ENCODE peak calls at places on chromosome X, in seven cellular contexts. R is stomach, K is hepatocyte, S is kidney, W is HepG2, V is mammary epithelial cell, O is DND-41. B is an unnamed sample.

GRCh38 chrX:24732705-24733104 is 39.0 kb downstream of the POLA1 start:
- DNase-seq in S (no peak), V (no peak), R (no peak), W (no peak), O (no peak), K (no peak), B (no peak)

GRCh38 chrX:105872921-105873320 is 50.6 kb downstream of the NRK start:
- DNase-seq in W (no peak), K (no peak), R (no peak), O (no peak), V (peak), S (no peak), B (peak)

GRCh38 chrX:11557120-11557519 is 108.6 kb downstream of the ARHGAP6 start:
- DNase-seq in K (no peak), R (no peak), O (no peak), W (no peak), V (peak), S (no peak), B (no peak)

GRCh38 chrX:118730500-118731247 is 3.3 kb downstream of the IL13RA1 start:
- DNase-seq in K (no peak), V (peak), O (no peak), W (no peak), R (no peak), S (no peak), B (peak)

GRCh38 chrX:9745417-9746115 is 20.1 kb downstream of the GPR143 start:
- DNase-seq in O (peak), S (no peak), W (no peak), K (no peak), V (no peak), R (no peak), B (no peak)

GRCh38 chrX:25015486-25016360 is at the start of gene ARX:
- DNase-seq in W (peak), K (peak), O (no peak), R (no peak), V (peak), S (no peak), B (no peak)

GRCh38 chrX:110428144-110428543 is 69.5 kb downstream of the RTL9 start:
- DNase-seq in K (no peak), W (no peak), O (no peak), S (no peak), R (no peak), V (no peak), B (no peak)

GRCh38 chrX:10617964-10618342 is 2.4 kb downstream of the MID1 start:
- DNase-seq in S (no peak), O (no peak), W (no peak), R (peak), V (peak), K (no peak), B (no peak)

GRCh38 chrX:132491191-132491590 is 2.4 kb upstream of the MBNL3 start:
- DNase-seq in K (peak), V (peak), O (peak), S (no peak), R (no peak), W (peak), B (no peak)

GRCh38 chrX:42025861-42026260 is 102.5 kb upstream of the CASK start:
- DNase-seq in O (no peak), R (no peak), W (no peak), V (no peak), K (no peak), S (no peak), B (no peak)

GRCh38 chrX:140393507-140393906 is 111.4 kb downstream of the SOX3 start:
- DNase-seq in V (no peak), W (no peak), S (no peak), O (no peak), K (no peak), R (no peak), B (no peak)

GRCh38 chrX:119692241-119693031 is 532 bp downstream of the SEPTIN6 start:
- DNase-seq in W (no peak), R (peak), S (peak), V (peak), K (peak), O (peak), B (no peak)

GRCh38 chrX:45138525-45138924 is 62.2 kb downstream of the DIPK2B start:
- DNase-seq in O (no peak), S (no peak), V (no peak), K (no peak), W (no peak), R (no peak), B (no peak)

GRCh38 chrX:120401301-120401700 is 39.4 kb downstream of the ATP1B4 start:
- DNase-seq in O (no peak), V (no peak), R (no peak), K (no peak), S (no peak), W (no peak), B (no peak)

GRCh38 chrX:51641421-51642021 is 22.8 kb upstream of the CENPVL3 start:
- DNase-seq in O (peak), R (no peak), K (peak), S (no peak), W (peak), V (peak), B (peak)

GRCh38 chrX:19912-20571 is 261.1 kb upstream of the PLCXD1 start:
- DNase-seq in K (peak), W (peak), S (no peak), O (no peak), R (no peak), V (no peak), B (no peak)

GRCh38 chrX:66005832-66006449 is 33.9 kb downstream of the VSIG4 start:
- DNase-seq in O (no peak), R (no peak), K (no peak), W (no peak), V (no peak), S (no peak), B (no peak)
- H3K4me3 ChIP-seq in O (peak), R (no peak), K (no peak), W (no peak), V (no peak), S (no peak), B (no peak)

DNA sequence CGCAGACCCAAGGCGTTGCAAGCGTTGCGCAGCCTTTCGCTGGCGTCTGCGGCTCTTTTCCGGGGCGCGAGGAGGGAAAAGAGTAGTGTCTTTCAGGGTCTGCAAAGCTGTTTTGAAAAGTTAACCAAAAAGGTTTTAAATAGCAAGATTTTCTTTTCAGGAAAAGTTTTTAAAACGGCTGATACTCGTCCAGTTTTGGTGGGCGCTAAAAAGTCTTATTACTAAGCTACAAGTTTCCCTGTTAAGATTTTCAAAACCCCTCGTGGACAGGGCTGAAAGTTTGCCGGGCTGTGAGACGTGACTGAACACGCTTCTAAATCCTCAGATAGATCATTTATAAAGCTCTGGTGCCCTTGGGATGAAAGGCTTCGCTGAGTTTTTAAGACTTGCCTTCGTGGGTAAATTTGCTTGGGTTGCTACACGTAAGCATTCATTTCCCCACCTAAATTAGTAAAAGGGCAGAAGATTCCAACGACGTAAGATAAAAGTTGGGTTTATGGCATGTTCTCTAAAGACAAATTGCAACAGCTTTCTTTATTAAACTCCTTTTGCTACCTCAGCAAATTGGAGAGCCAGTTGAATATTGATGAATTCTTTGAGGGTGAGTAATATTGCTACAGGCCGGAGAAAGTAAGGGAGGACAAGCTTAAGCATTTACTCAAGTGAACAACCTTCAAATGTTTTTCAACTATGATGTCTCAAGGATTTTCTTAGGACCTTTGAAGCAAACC is 91.6 kb downstream of the HPRT1 start:
- DNase-seq in S (no peak), K (no peak), W (no peak), V (no peak), R (no peak), O (no peak), B (no peak)
- H3K4me3 ChIP-seq in S (peak), K (peak), W (no peak), V (no peak), R (peak), O (peak), B (peak)

DNA sequence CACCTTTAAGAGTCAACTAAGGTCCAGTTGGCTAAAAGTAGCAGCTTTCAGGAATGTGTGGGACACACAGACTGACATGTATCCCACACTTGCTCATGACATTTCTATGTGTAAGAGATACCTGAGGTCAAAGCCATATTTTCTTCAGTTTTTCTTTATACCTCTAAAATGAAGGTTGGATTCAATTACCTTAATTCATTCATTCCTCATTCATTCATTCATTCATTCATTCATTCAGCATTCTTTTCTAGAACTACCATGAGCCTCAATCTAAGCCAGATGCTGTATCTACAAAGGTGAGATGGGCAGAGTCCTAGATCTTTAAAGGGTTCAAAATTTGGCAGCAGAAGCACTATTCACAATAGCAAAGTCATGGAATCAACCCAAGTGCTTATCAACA is 139.7 kb upstream of the MAP3K15 start:
- DNase-seq in R (no peak), S (no peak), V (no peak), K (no peak), O (no peak), W (no peak), B (no peak)
- H3K4me3 ChIP-seq in R (no peak), S (no peak), V (no peak), K (no peak), O (no peak), W (no peak), B (no peak)

GRCh38 chrX:40172980-40173661 is 75.4 kb upstream of the BCOR start:
- DNase-seq in K (no peak), O (no peak), W (peak), S (no peak), R (no peak), V (no peak), B (no peak)

GRCh38 chrX:40170830-40171512 is 73.2 kb upstream of the BCOR start:
- DNase-seq in R (no peak), V (no peak), K (peak), W (no peak), O (no peak), S (no peak), B (no peak)

GRCh38 chrX:40169193-40170086 is 71.7 kb upstream of the BCOR start:
- DNase-seq in R (peak), K (peak), V (no peak), W (peak), O (peak), S (peak), B (peak)

GRCh38 chrX:40172169-40172979 is 74.6 kb upstream of the BCOR start:
- DNase-seq in W (no peak), K (peak), V (peak), S (peak), O (no peak), R (peak), B (no peak)

DNA sequence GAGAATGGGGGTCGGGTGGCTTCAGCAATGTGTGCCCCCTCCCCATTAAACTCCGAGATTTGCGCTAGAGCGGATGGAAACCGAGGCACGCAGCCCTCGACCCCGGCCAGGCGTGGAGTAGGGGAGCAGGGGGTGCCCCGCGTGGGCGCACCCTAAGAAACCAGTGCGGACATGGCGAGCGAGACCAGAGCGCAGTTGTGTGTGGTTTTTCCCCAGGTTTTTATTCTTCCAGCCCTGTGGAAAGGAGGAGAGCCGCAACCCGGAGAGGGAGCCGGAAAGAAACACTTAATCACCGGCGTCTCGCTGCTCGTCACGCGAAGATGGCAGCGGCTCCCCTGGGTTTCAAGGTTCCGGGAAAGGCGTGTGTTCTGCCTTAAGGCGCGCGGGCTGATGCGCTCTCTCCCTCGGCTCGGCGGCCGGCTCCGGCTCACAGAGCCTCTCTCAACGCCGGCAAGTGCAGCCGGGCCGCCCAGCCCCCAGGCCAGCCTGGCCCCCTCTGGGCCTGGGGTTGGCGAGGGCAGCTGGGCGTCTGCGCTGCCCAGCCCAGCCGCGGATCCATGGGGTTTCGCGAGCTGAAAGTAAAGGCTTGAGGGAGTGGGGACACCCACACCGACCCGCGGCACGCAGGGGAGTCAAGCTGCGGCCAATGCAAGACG is 73.9 kb upstream of the BCOR start:
- DNase-seq in R (no peak), V (no peak), K (peak), O (no peak), S (peak), W (no peak), B (no peak)
- H3K4me3 ChIP-seq in R (peak), V (peak), K (peak), O (peak), S (no peak), W (no peak), B (peak)

GRCh38 chrX:56232221-56233082 is at the start of gene KLF8:
- DNase-seq in W (no peak), R (peak), O (no peak), V (peak), K (peak), S (peak), B (no peak)

GRCh38 chrX:56231706-56232105 is 450 bp upstream of the KLF8 start:
- DNase-seq in V (no peak), K (no peak), O (no peak), S (no peak), W (no peak), R (no peak), B (no peak)

GRCh38 chrX:56233100-56233499 is 944 bp downstream of the KLF8 start:
- DNase-seq in V (no peak), S (peak), W (no peak), R (no peak), K (peak), O (no peak), B (no peak)

GRCh38 chrX:56228914-56229313 is 3.2 kb upstream of the KLF8 start:
- DNase-seq in V (no peak), W (no peak), K (no peak), R (no peak), O (no peak), S (peak), B (no peak)

DNA sequence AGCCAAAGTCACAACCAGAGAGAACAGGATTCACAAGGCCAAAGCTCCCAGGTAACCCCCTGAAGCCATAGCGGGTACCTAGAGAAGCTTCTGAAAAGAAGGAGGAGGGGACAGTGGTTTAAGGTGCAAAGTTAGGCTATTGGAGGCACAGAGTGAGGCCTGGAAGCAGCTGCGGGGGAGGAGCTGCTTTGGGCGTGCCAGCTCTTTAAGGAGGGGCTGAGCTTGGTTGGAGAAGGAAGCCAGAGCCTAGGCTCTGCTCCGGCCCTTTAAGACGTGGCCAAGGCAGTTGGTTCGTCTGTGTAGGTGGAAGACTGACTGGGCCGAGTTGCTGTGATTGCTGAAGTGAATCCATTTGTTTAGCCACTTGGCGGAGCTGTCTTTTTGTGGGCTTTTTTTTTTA is 1.5 kb downstream of the KLF8 start:
- DNase-seq in S (peak), V (peak), O (no peak), W (no peak), R (no peak), K (peak), B (no peak)
- H3K4me3 ChIP-seq in S (peak), V (peak), O (no peak), W (no peak), R (peak), K (no peak), B (no peak)

GRCh38 chrX:48919360-48919821 is 567 bp upstream of the PIM2 start:
- DNase-seq in O (no peak), R (no peak), V (no peak), K (no peak), W (no peak), S (peak), B (no peak)

GRCh38 chrX:48918644-48919340 is at the start of gene PIM2:
- DNase-seq in S (peak), R (peak), K (peak), V (peak), W (peak), O (peak), B (peak)

GRCh38 chrX:48918303-48918643 is 551 bp downstream of the PIM2 start:
- DNase-seq in W (no peak), V (no peak), K (no peak), O (no peak), R (no peak), S (no peak), B (no peak)

GRCh38 chrX:48919947-48920712 is 1.3 kb upstream of the PIM2 start:
- DNase-seq in S (peak), V (no peak), W (no peak), K (no peak), R (no peak), O (no peak), B (no peak)

DNA sequence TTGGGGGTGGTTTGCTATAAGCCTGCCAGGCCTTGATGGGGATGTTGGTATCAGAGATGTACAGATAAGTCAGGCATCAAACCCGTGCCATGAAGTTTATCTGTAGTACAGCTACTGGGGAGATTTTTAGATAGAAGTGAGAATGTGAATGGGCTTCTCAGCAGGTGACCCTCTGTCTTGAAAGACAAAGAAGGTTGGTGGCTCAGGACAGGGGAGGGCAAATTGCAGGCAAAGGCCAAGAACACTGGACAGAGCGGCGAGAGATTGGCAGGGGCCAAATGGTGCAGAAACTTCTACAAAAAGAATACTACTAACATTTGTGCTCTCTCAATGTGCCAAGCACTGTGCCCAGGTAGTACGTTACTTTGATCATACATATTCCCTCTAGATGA is 1.9 kb upstream of the PIM2 start:
- DNase-seq in R (no peak), V (no peak), W (no peak), S (no peak), O (no peak), K (no peak), B (no peak)
- H3K4me3 ChIP-seq in R (no peak), V (no peak), W (no peak), S (no peak), O (no peak), K (no peak), B (no peak)

GRCh38 chrX:102720237-102721168 is at the start of gene GPRASP3:
- DNase-seq in K (peak), V (peak), O (no peak), W (no peak), R (peak), S (peak), B (peak)
- H3K4me3 ChIP-seq in K (peak), V (peak), O (no peak), W (no peak), R (peak), S (peak), B (peak)

GRCh38 chrX:129957241-129958099 is 25.0 kb upstream of the BCORL1 start:
- DNase-seq in V (no peak), R (peak), W (no peak), K (peak), S (peak), O (peak), B (no peak)

GRCh38 chrX:129959493-129959832 is 23.0 kb upstream of the BCORL1 start:
- DNase-seq in W (no peak), R (no peak), S (peak), O (no peak), K (peak), V (peak), B (no peak)

GRCh38 chrX:129956765-129957164 is 25.7 kb upstream of the BCORL1 start:
- DNase-seq in S (no peak), K (no peak), O (no peak), V (no peak), W (no peak), R (no peak), B (no peak)

GRCh38 chrX:129961180-129962083 is 21.0 kb upstream of the BCORL1 start:
- DNase-seq in O (peak), W (peak), K (peak), R (peak), S (peak), V (peak), B (no peak)

DNA sequence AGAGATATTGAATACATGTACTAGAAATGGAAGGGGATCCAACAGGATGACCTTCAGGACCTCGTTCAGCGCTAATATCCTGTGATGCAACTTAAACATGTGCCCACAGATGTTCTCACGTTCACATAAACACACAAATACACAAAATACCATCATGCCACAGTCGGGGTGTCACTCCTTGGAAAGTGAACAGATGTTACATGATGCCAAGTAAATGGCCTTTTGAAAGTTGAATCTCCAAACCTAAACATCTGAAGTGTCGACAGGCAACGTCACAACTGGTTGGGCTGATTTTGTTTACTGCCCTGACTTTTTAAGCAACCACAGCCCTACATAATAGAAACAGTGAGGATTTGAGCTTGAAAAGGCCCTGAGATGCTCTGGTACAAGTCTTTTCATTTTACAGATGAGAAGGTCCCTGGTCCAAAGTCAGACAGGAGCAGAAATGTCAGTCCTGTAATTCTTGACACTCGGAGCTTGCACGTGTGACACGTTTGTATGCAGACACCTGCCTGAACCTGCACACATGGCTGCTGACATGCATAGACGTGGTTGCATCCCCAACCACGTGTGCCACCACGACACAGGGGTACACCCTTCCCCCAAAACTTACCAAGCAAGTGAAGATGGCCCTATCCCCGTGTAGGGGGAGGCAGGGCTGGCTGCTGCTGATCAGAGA is 23.5 kb upstream of the BCORL1 start:
- DNase-seq in K (no peak), S (no peak), R (no peak), V (no peak), W (no peak), O (no peak), B (no peak)
- H3K4me3 ChIP-seq in K (no peak), S (no peak), R (no peak), V (no peak), W (no peak), O (no peak), B (no peak)